ENCODE peak calls at places on chromosomes 3 and 15, in ten cellular contexts. J is SK-N-SH, X is A549, P is suprapubic skin, D is sigmoid colon, G is esophagus muscularis mucosa, C is GM12878, I is HepG2, T is K562, H is stomach. N is an unnamed sample.

GRCh38 chr3:125042725-125043406 is 12.9 kb downstream of the HEG1 start:
- DNase-seq in J (no peak), X (no peak), P (peak), D (peak), G (no peak), C (no peak), I (no peak), T (no peak), H (no peak), N (no peak)

GRCh38 chr3:32334675-32335074 is 57.0 kb upstream of the CMTM7 start:
- DNase-seq in J (no peak), X (no peak), P (no peak), D (no peak), G (no peak), C (no peak), I (no peak), T (peak), H (no peak), N (no peak)

GRCh38 chr15:92843819-92844218 is 56.3 kb upstream of the CHD2 start:
- DNase-seq in J (no peak), X (no peak), P (no peak), D (no peak), G (no peak), C (no peak), I (no peak), T (no peak), H (no peak), N (no peak)

GRCh38 chr3:21398461-21398860 is 352.5 kb downstream of the ZNF385D start:
- DNase-seq in J (no peak), X (no peak), P (no peak), D (no peak), G (no peak), C (no peak), I (no peak), T (no peak), H (no peak), N (no peak)

GRCh38 chr3:172390792-172391191 is 57.5 kb downstream of the GHSR start:
- DNase-seq in J (no peak), X (no peak), P (no peak), D (no peak), G (no peak), C (no peak), I (no peak), T (no peak), H (no peak), N (no peak)

GRCh38 chr3:37703633-37704032 is 158.0 kb upstream of the CTDSPL start:
- DNase-seq in J (no peak), X (no peak), P (no peak), D (no peak), G (no peak), C (no peak), I (no peak), T (no peak), H (no peak), N (no peak)

GRCh38 chr3:30578479-30578878 is 27.9 kb upstream of the TGFBR2 start:
- DNase-seq in J (no peak), X (peak), P (no peak), D (peak), G (no peak), C (no peak), I (peak), T (no peak), H (no peak), N (peak)

GRCh38 chr3:131835906-131836305 is 198.9 kb downstream of the CPNE4 start:
- DNase-seq in J (no peak), X (no peak), P (no peak), D (no peak), G (no peak), C (no peak), I (no peak), T (no peak), H (no peak), N (no peak)

GRCh38 chr3:128681277-128681829 is 30.7 kb upstream of the RPN1 start:
- DNase-seq in J (peak), X (no peak), P (no peak), D (no peak), G (no peak), C (no peak), I (no peak), T (no peak), H (no peak), N (no peak)

GRCh38 chr15:29132110-29132420 is 137.6 kb downstream of the NSMCE3 start:
- DNase-seq in J (peak), X (no peak), P (peak), D (peak), G (no peak), C (no peak), I (no peak), T (no peak), H (no peak), N (no peak)

GRCh38 chr3:183485093-183485492 is 56.7 kb upstream of the MCF2L2 start:
- DNase-seq in J (no peak), X (no peak), P (peak), D (no peak), G (peak), C (no peak), I (no peak), T (no peak), H (peak), N (peak)

GRCh38 chr15:36612063-36612788 is 32.8 kb downstream of the CDIN1 start:
- DNase-seq in J (no peak), X (peak), P (no peak), D (no peak), G (no peak), C (no peak), I (no peak), T (no peak), H (no peak), N (no peak)

GRCh38 chr15:95325763-95326688 is 1004.5 kb upstream of the NR2F2 start:
- DNase-seq in J (no peak), X (no peak), P (no peak), D (no peak), G (no peak), C (no peak), I (no peak), T (no peak), H (no peak), N (no peak)

GRCh38 chr3:152317956-152318355 is 49.2 kb downstream of the MBNL1 start:
- DNase-seq in J (no peak), X (no peak), P (no peak), D (no peak), G (no peak), C (no peak), I (no peak), T (no peak), H (no peak), N (no peak)

GRCh38 chr3:159828542-159828943 is 160.1 kb upstream of the IL12A start:
- DNase-seq in J (peak), X (peak), P (no peak), D (no peak), G (no peak), C (no peak), I (peak), T (peak), H (no peak), N (no peak)

GRCh38 chr15:43329222-43329959 is 982 bp downstream of the LCMT2 start:
- DNase-seq in J (no peak), X (no peak), P (no peak), D (peak), G (no peak), C (no peak), I (no peak), T (peak), H (peak), N (peak)

GRCh38 chr15:42483677-42484076 is 7.3 kb downstream of the ZNF106 start:
- DNase-seq in J (no peak), X (no peak), P (no peak), D (no peak), G (no peak), C (no peak), I (no peak), T (no peak), H (no peak), N (no peak)

GRCh38 chr15:80055933-80056332 is 3.5 kb upstream of the ZFAND6 start:
- DNase-seq in J (no peak), X (no peak), P (no peak), D (no peak), G (no peak), C (peak), I (no peak), T (no peak), H (no peak), N (no peak)

GRCh38 chr15:77827860-77828259 is 195.1 kb upstream of the LINGO1 start:
- DNase-seq in J (no peak), X (no peak), P (no peak), D (no peak), G (no peak), C (no peak), I (no peak), T (no peak), H (no peak), N (no peak)

GRCh38 chr3:34189133-34189532 is 390.7 kb downstream of the PDCD6IP start:
- DNase-seq in J (no peak), X (no peak), P (no peak), D (no peak), G (no peak), C (no peak), I (no peak), T (no peak), H (no peak), N (no peak)

GRCh38 chr3:116863842-116864626 is 154.5 kb downstream of the TUSC7 start:
- DNase-seq in J (peak), X (peak), P (no peak), D (no peak), G (no peak), C (peak), I (peak), T (no peak), H (no peak), N (no peak)

DNA sequence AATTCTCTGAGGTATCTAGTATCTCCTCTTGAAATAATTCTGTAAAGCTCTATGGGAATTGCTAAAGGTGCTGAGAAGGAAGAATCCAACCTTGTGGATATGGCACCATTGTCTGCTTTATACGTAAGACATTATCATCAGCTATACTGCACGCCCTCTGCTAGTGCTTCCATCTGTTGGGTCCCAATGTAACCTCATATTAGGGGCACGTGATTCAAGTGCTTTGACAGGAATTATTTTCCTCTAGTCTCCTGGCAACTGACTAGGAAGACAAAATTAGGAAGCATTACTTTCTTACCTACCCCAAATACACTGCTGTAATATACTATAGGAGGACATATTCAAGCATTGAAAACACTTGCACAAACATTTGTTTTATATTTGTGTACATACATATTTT is 24.0 kb downstream of the COPS2 start:
- DNase-seq in J (no peak), X (no peak), P (no peak), D (no peak), G (no peak), C (no peak), I (no peak), T (no peak), H (no peak), N (no peak)
- TF ChIP-seq EP300 in J (no peak), X (no peak), P (no peak), D (no peak), G (no peak), C (no peak), I (no peak), T (no peak), H (no peak), N (no peak)

GRCh38 chr15:74399511-74400312 is 32.3 kb upstream of the CYP11A1 start:
- DNase-seq in J (no peak), X (no peak), P (no peak), D (no peak), G (no peak), C (no peak), I (no peak), T (no peak), H (no peak), N (peak)
- TF ChIP-seq EP300 in J (no peak), X (no peak), P (no peak), D (no peak), G (no peak), C (peak), I (no peak), T (no peak), H (no peak), N (no peak)

GRCh38 chr3:8886556-8886955 is 76.7 kb downstream of the RAD18 start:
- DNase-seq in J (no peak), X (no peak), P (no peak), D (no peak), G (no peak), C (no peak), I (no peak), T (no peak), H (no peak), N (no peak)
- TF ChIP-seq EP300 in J (no peak), X (no peak), P (no peak), D (no peak), G (no peak), C (no peak), I (no peak), T (no peak), H (no peak), N (no peak)

DNA sequence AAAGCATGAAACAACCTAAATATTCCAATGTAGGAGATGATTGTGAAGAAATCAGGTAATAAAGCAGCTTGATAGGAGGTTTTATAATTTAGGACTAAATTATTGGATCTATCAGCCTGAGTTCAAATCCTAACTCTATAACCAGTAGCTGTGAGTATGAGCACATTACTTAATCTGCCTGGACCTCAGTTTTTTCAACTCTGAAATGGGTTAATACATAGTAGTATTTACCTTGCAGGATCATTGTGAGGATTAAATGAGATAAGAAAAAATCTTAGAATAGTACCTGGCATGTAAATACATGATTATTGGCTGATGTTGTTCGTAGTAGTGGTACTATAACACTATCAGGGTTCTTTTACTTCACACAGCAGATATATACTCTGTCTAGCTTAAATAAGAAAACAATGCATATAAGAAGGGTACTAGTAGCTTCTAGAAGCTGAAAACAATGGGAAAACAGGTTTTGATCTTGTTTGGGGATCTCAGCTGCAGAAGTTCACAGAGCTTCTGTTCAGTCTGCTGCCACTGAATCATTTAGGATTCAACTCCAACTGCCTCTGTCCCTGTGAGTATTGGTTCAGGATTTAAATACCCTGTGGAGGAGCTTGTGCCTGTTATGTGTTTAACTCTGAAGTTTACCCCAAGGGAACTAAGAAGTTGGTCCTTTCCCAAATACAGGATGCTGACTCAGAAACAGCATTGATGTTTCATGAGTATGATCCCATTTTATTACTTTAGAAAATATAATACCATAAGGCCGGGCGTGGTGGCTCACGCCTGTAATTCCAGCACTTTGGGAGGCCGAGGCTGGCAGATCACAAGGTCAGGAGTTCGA is 34.2 kb downstream of the KAT2B start:
- DNase-seq in J (no peak), X (no peak), P (no peak), D (no peak), G (no peak), C (no peak), I (no peak), T (no peak), H (no peak), N (no peak)
- TF ChIP-seq EP300 in J (no peak), X (no peak), P (no peak), D (no peak), G (no peak), C (no peak), I (no peak), T (no peak), H (no peak), N (no peak)

GRCh38 chr15:65870889-65871533 is 1.7 kb downstream of the RAB11A start:
- DNase-seq in J (peak), X (peak), P (no peak), D (no peak), G (no peak), C (no peak), I (peak), T (peak), H (no peak), N (no peak)
- TF ChIP-seq EP300 in J (no peak), X (no peak), P (no peak), D (no peak), G (no peak), C (no peak), I (no peak), T (no peak), H (no peak), N (no peak)

GRCh38 chr15:81388431-81388760 is 14.4 kb upstream of the TMC3 start:
- DNase-seq in J (no peak), X (no peak), P (no peak), D (no peak), G (no peak), C (no peak), I (no peak), T (no peak), H (no peak), N (no peak)

GRCh38 chr15:81381725-81382124 is 7.7 kb upstream of the TMC3 start:
- DNase-seq in J (no peak), X (no peak), P (no peak), D (no peak), G (no peak), C (no peak), I (no peak), T (no peak), H (no peak), N (no peak)

GRCh38 chr15:81387629-81388430 is 13.8 kb upstream of the TMC3 start:
- DNase-seq in J (peak), X (no peak), P (no peak), D (no peak), G (no peak), C (no peak), I (no peak), T (no peak), H (no peak), N (no peak)

GRCh38 chr15:81386947-81387346 is 12.9 kb upstream of the TMC3 start:
- DNase-seq in J (no peak), X (no peak), P (no peak), D (no peak), G (no peak), C (no peak), I (no peak), T (no peak), H (no peak), N (no peak)

DNA sequence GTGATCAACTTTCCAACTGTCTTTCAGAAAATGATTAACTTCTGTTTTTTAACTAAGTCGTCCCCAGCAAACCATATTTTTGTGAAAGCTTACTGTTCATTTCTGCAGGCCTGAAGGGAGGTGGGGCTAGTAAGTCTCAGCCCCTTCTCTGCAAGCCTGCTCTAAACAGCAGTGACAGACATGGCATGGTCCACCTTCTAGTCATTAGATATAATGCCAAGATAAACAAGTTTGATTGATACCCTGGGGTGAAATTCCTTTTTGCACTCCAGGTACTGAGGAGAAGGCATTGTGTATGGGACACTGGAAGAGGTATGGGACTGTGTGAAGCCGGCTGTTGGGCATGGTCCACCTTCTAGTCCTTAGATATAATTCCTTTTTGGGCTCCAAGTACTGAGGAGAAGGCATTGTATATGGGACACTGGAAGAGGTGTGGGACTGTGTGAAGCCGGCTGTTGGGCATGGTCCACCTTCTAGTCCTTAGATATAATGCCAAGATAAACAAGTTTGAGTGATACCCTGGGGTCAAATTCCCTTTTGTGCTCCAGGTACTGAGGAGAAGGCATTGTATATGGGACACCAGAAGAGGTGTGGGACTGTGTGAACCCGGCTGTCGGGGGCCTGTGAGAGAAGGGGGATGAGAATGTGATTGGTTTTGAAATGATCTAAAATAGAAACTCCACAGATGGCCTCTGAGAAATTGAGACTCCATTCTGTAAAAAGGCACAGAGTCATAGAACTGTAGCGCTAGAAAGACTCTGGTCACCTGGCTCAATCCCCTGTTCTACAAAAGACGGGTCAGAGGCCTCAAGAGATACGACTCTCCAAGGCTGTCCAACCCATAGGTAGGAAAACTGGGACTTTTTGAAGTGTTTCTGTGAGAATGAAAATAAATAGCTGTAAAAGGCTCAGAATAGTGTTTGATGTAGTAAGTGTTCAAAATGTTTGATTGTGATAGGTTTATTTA is 11.4 kb upstream of the TMC3 start:
- DNase-seq in J (no peak), X (no peak), P (no peak), D (no peak), G (no peak), C (no peak), I (peak), T (no peak), H (peak), N (peak)
- TF ChIP-seq EP300 in J (no peak), X (no peak), P (no peak), D (no peak), G (no peak), C (no peak), I (no peak), T (no peak), H (no peak), N (no peak)

GRCh38 chr3:123948449-123948848 is 12.6 kb downstream of the CCDC14 start:
- DNase-seq in J (no peak), X (no peak), P (no peak), D (no peak), G (no peak), C (no peak), I (no peak), T (no peak), H (no peak), N (peak)

GRCh38 chr3:123947482-123947881 is 13.5 kb downstream of the CCDC14 start:
- DNase-seq in J (no peak), X (no peak), P (no peak), D (no peak), G (no peak), C (no peak), I (no peak), T (no peak), H (no peak), N (no peak)

GRCh38 chr3:123952844-123953520 is 8.0 kb downstream of the CCDC14 start:
- DNase-seq in J (no peak), X (no peak), P (no peak), D (no peak), G (no peak), C (no peak), I (no peak), T (no peak), H (no peak), N (no peak)

GRCh38 chr3:123951522-123952447 is 9.2 kb downstream of the CCDC14 start:
- DNase-seq in J (no peak), X (no peak), P (no peak), D (no peak), G (no peak), C (no peak), I (no peak), T (no peak), H (no peak), N (no peak)

GRCh38 chr3:123949606-123950005 is 11.4 kb downstream of the CCDC14 start:
- DNase-seq in J (no peak), X (no peak), P (no peak), D (no peak), G (no peak), C (no peak), I (no peak), T (no peak), H (no peak), N (no peak)
- TF ChIP-seq EP300 in J (no peak), X (no peak), P (no peak), D (no peak), G (no peak), C (no peak), I (no peak), T (no peak), H (no peak), N (no peak)

GRCh38 chr3:111910806-111911205 is 51.7 kb downstream of the PHLDB2 start:
- DNase-seq in J (no peak), X (no peak), P (no peak), D (no peak), G (no peak), C (no peak), I (no peak), T (no peak), H (no peak), N (no peak)
- TF ChIP-seq EP300 in J (no peak), X (no peak), P (no peak), D (no peak), G (no peak), C (no peak), I (no peak), T (no peak), H (no peak), N (no peak)

DNA sequence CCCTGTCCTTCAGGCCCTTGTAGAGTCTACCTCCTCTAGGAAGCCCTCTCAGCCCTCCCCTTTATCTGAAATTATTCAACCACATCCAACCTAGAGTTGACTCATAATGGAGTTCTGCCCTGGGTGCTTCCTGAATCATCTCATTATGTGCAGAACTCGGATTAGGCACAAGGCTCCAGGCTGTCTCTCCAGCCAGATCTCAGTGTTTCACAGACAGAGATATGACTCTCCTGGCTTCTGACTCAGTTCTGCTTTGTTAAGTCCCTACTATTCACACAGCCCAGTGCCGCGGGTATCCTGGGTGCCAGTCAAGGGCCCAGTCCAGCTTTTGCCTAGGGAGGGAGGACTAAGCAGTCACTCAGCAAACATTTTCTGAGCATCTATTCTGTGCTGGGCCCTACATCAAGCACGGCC is 9.3 kb downstream of the STRA6 start:
- DNase-seq in J (no peak), X (peak), P (no peak), D (no peak), G (no peak), C (peak), I (no peak), T (no peak), H (no peak), N (no peak)
- TF ChIP-seq EP300 in J (peak), X (no peak), P (no peak), D (no peak), G (no peak), C (no peak), I (no peak), T (no peak), H (no peak), N (no peak)